ENCODE peak calls at places on chromosomes 2 and 18, in four cellular contexts. D is prostate gland, T is upper lobe of left lung, U is H1. A is an unnamed sample.
A peak's percentile ranks its signal among the peaks of the same experiment; 100 is the strongest.

GRCh38 chr18:76979906-76980305 is 152.7 kb downstream of the MBP start:
- DNase-seq in D (no peak), T (no peak), U (no peak), A (no peak)

GRCh38 chr2:232633413-232634318 is at the start of gene EFHD1:
- DNase-seq in D (peak; percentile 75), T (peak; percentile 94), U (peak; percentile 88), A (peak; percentile 89)

GRCh38 chr2:234195516-234195915 is 145.0 kb downstream of the SPP2 start:
- DNase-seq in D (no peak), T (no peak), U (no peak), A (no peak)

GRCh38 chr2:62423883-62424458 is 82.0 kb downstream of the TMEM17 start:
- DNase-seq in D (no peak), T (no peak), U (no peak), A (no peak)

GRCh38 chr2:214006601-214007000 is 404.3 kb upstream of the VWC2L start:
- DNase-seq in D (no peak), T (no peak), U (no peak), A (no peak)

GRCh38 chr18:48441405-48441881 is 32.3 kb upstream of the ZBTB7C start:
- DNase-seq in D (no peak), T (peak; percentile 18), U (no peak), A (peak; percentile 60)

GRCh38 chr2:120482334-120482733 is 136.4 kb downstream of the INHBB start:
- DNase-seq in D (no peak), T (no peak), U (no peak), A (no peak)

GRCh38 chr18:28153485-28154065 is 23.4 kb downstream of the CDH2 start:
- DNase-seq in D (no peak), T (no peak), U (no peak), A (no peak)

GRCh38 chr18:79923896-79924585 is 27.4 kb downstream of the SLC66A2 start:
- DNase-seq in D (no peak), T (no peak), U (peak; percentile 24), A (peak; percentile 19)

GRCh38 chr18:55694291-55694690 is 106.3 kb upstream of the TCF4 start:
- DNase-seq in D (no peak), T (no peak), U (no peak), A (no peak)

GRCh38 chr2:120473522-120474271 is 127.8 kb downstream of the INHBB start:
- DNase-seq in D (peak; percentile 68), T (no peak), U (no peak), A (no peak)

GRCh38 chr2:11698009-11698922 is 28.3 kb upstream of the NTSR2 start:
- DNase-seq in D (no peak), T (peak; percentile 84), U (no peak), A (no peak)

GRCh38 chr2:12169721-12170120 is 423.3 kb downstream of the LPIN1 start:
- DNase-seq in D (no peak), T (no peak), U (no peak), A (no peak)

GRCh38 chr2:12923907-12924610 is 207.3 kb downstream of the TRIB2 start:
- DNase-seq in D (no peak), T (no peak), U (no peak), A (no peak)

GRCh38 chr18:51054764-51055163 is 24.8 kb downstream of the SMAD4 start:
- DNase-seq in D (no peak), T (no peak), U (no peak), A (no peak)

GRCh38 chr18:2963048-2963447 is 49.9 kb downstream of the LPIN2 start:
- DNase-seq in D (no peak), T (no peak), U (no peak), A (no peak)

GRCh38 chr2:151762694-151763093 is 28.4 kb upstream of the NEB start:
- DNase-seq in D (no peak), T (no peak), U (no peak), A (no peak)

GRCh38 chr2:208254118-208254870 is 577 bp downstream of the IDH1 start:
- DNase-seq in D (peak; percentile 80), T (peak; percentile 95), U (peak; percentile 95), A (peak; percentile 37)

GRCh38 chr2:151020411-151020810 is 241.3 kb downstream of the RBM43 start:
- DNase-seq in D (no peak), T (no peak), U (no peak), A (no peak)

GRCh38 chr2:32068-32467 is 14.2 kb downstream of the FAM110C start:
- DNase-seq in D (no peak), T (no peak), U (no peak), A (no peak)

GRCh38 chr2:45776160-45776955 is 124.9 kb downstream of the PRKCE start:
- DNase-seq in D (no peak), T (no peak), U (no peak), A (no peak)

GRCh38 chr2:108918941-108919341 is 70.1 kb downstream of the EDAR start:
- DNase-seq in D (no peak), T (no peak), U (no peak), A (peak; percentile 14)

GRCh38 chr2:152648336-152648735 is 68.9 kb downstream of the PRPF40A start:
- DNase-seq in D (no peak), T (no peak), U (no peak), A (no peak)

GRCh38 chr18:30889582-30890301 is 152.8 kb downstream of the DSC3 start:
- DNase-seq in D (no peak), T (no peak), U (no peak), A (no peak)

GRCh38 chr2:179991344-179991743 is 15.8 kb downstream of the CWC22 start:
- DNase-seq in D (no peak), T (no peak), U (no peak), A (no peak)

GRCh38 chr18:31819106-31819924 is 58.6 kb upstream of the SLC25A52 start:
- DNase-seq in D (peak; percentile 12), T (no peak), U (peak; percentile 55), A (no peak)

GRCh38 chr2:224142397-224143312 is 103.6 kb upstream of the SERPINE2 start:
- DNase-seq in D (no peak), T (no peak), U (no peak), A (no peak)

GRCh38 chr2:153059338-153060052 is 341.1 kb downstream of the ARL6IP6 start:
- DNase-seq in D (peak; percentile 51), T (no peak), U (no peak), A (no peak)

GRCh38 chr2:71466301-71467179 is 13.2 kb downstream of the DYSF start:
- DNase-seq in D (no peak), T (peak; percentile 88), U (peak; percentile 72), A (no peak)

GRCh38 chr2:239601201-239601851 is 200.5 kb upstream of the HDAC4 start:
- DNase-seq in D (no peak), T (peak; percentile 38), U (peak; percentile 57), A (peak; percentile 30)

GRCh38 chr2:157486596-157487270 is 42.8 kb upstream of the CYTIP start:
- DNase-seq in D (no peak), T (no peak), U (no peak), A (no peak)

GRCh38 chr18:23066060-23066459 is 69.2 kb upstream of the CABLES1 start:
- DNase-seq in D (no peak), T (no peak), U (no peak), A (no peak)

GRCh38 chr2:230913406-230913805 is 11.6 kb downstream of the GPR55 start:
- DNase-seq in D (no peak), T (no peak), U (no peak), A (no peak)

GRCh38 chr2:190891370-190891769 is 10.7 kb downstream of the GLS start:
- DNase-seq in D (no peak), T (no peak), U (no peak), A (no peak)

GRCh38 chr2:190893157-190893556 is 12.5 kb downstream of the GLS start:
- DNase-seq in D (no peak), T (no peak), U (no peak), A (no peak)

GRCh38 chr2:190891913-190892312 is 11.3 kb downstream of the GLS start:
- DNase-seq in D (no peak), T (no peak), U (no peak), A (no peak)

DNA sequence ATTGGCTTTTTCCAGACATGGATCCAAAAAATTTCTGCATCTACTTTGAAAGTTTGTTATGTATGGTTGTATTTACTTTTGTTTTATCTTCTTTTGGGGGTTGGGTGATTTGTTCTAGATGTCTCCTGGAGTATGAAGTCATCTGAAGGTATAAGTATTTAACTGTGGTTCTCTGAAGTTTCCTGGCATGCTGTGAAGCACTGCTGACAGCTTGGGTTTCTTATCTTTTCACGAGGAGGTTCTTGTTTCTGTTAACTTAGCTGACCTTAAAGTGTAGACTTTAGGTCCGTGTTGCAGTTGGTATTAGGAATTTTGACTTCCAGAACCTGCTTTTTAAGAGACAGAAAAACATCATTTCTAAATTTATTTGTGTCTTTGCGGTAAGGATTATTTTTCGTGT is 15.9 kb downstream of the GLS start:
- DNase-seq in D (no peak), T (no peak), U (no peak), A (no peak)
- H3K36me3 ChIP-seq in D (no peaks in the 10 kb centered on the region), T (peaks cover 46% of the 10 kb centered on the region), U (no peaks in the 10 kb centered on the region), A (no peaks in the 10 kb centered on the region)

DNA sequence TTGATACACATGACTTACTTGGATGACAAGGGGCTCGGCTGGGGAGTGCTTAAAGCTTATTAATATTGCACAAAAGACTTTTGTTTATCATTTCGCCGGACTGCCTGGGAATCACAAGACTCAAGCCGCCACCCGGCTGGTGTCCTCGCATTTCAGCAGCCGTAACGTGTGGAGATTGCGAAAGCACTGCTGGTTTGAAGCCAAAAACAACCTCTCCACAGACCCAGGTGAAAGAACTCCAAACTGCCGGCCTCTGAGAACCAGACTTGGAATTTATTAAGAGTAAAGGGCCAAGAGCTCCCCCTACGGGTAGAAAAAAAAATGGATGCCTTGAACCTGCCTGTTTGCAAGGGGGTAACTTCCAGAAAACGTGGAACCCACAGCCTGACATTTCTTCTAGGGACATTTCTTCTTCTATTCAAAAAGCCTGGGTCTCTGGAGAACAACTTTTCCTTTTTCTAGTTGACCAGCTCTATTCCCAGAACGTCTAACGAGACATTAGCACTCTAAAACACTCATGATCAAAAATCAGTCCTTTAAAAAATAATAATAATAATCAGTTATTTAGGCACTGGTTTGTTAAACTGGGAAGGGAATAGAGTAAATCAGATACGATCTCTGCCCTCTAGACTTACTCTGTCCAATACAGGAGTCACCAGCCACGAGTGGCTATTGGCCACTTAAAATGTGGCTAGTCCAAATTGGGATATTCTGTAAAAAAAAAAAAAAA is 216.3 kb downstream of the C1D start:
- DNase-seq in D (peak; percentile 95), T (no peak), U (peak; percentile 92), A (peak; percentile 93)
- H3K27ac ChIP-seq in D (peak overlapping the region; percentile 63), T (peak overlapping the region; percentile 17), U (no peak overlapping the region), A (peak overlapping the region; percentile 1)

DNA sequence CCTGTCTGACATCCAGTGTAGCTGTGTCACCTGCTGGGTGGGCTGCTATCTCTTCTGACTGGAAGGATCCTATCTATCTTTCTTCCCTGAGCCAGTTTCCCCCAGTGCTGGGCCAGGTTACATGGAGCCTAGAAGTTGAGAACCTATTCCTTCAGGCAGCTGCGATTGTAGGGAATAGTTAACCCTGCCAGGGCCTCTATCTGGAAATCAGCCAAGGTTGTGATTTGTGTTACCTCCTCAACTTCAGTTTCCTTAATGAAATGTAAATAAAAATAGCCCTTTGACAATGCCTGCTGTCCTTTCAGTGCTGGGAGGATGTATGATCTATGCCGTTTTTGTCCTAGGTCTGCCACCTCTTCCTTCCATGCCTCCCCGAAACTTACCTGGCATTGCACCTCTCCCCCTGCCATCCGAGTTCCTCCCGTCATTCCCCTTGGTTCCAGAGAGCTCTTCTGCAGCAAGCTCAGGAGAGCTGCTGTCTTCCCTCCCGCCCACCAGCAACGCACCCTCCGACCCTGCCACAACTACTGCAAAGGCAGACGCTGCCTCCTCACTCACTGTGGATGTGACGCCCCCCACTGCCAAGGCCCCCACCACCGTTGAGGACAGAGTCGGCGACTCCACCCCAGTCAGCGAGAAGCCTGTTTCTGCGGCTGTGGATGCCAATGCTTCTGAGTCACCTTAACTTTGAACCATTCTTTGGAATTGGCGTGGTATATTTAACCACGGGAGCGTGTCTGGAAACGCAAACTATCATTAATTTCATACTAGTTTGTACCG is 36.6 kb downstream of the GORASP2 start:
- DNase-seq in D (no peak), T (peak; percentile 30), U (no peak), A (no peak)
- TF ChIP-seq POLR2AphosphoS5 in D (no peak), T (no peak), U (no peak), A (no peak)

GRCh38 chr18:45863469-45863868 is 38.0 kb downstream of the SIGLEC15 start:
- DNase-seq in D (no peak), T (no peak), U (no peak), A (no peak)
- H3K36me3 ChIP-seq in D (peaks cover 3% of the 10 kb centered on the region), T (peaks cover 99% of the 10 kb centered on the region), U (peaks cover 6% of the 10 kb centered on the region), A (no peaks in the 10 kb centered on the region)

A was measured in breast epithelium.